ENCODE peak calls at places on chromosomes 6 and 20, in nine cellular contexts. One of them, this sample, is unnamed.
A peak's percentile ranks its signal among the peaks of the same experiment; 100 is the strongest.

GRCh38 chr20:4045741-4046140 is 30.4 kb upstream of the RNF24 start:
- DNase-seq in ACHN: peak; percentile 34
- DNase-seq in neural crest cell: no peak
- DNase-seq in stimulated activated CD4-positive, alpha-beta T cell treated with anti-CD3 and anti-CD28 coated beads, Interleukin-15, amount 100 ng/mL, for 1 hour: no peak
- DNase-seq in tibial nerve: no peak
- DNase-seq in cerebellum: no peak
- DNase-seq in fibroblast of pulmonary artery: peak; percentile 54
- DNase-seq in NCI-H748 treated with DMSO at 0.1 percent for 48 hours: no peak
- DNase-seq in ELF-1: peak; percentile 27
- DNase-seq in this sample: no peak

GRCh38 chr6:16237242-16237641 is 1.1 kb upstream of the GMPR start:
- DNase-seq in ACHN: no peak
- DNase-seq in neural crest cell: no peak
- DNase-seq in stimulated activated CD4-positive, alpha-beta T cell treated with anti-CD3 and anti-CD28 coated beads, Interleukin-15, amount 100 ng/mL, for 1 hour: no peak
- DNase-seq in tibial nerve: no peak
- DNase-seq in cerebellum: no peak
- DNase-seq in fibroblast of pulmonary artery: no peak
- DNase-seq in NCI-H748 treated with DMSO at 0.1 percent for 48 hours: no peak
- DNase-seq in ELF-1: no peak
- DNase-seq in this sample: no peak

GRCh38 chr20:1467355-1468116 is 887 bp upstream of the NSFL1C start:
- DNase-seq in ACHN: no peak
- DNase-seq in neural crest cell: no peak
- DNase-seq in stimulated activated CD4-positive, alpha-beta T cell treated with anti-CD3 and anti-CD28 coated beads, Interleukin-15, amount 100 ng/mL, for 1 hour: no peak
- DNase-seq in tibial nerve: peak; percentile 24
- DNase-seq in cerebellum: peak; percentile 3
- DNase-seq in fibroblast of pulmonary artery: no peak
- DNase-seq in NCI-H748 treated with DMSO at 0.1 percent for 48 hours: peak; percentile 7
- DNase-seq in ELF-1: peak; percentile 49
- DNase-seq in this sample: no peak

GRCh38 chr6:109531446-109531845 is 48.4 kb upstream of the ZBTB24 start:
- DNase-seq in ACHN: no peak
- DNase-seq in neural crest cell: no peak
- DNase-seq in stimulated activated CD4-positive, alpha-beta T cell treated with anti-CD3 and anti-CD28 coated beads, Interleukin-15, amount 100 ng/mL, for 1 hour: no peak
- DNase-seq in tibial nerve: no peak
- DNase-seq in cerebellum: no peak
- DNase-seq in fibroblast of pulmonary artery: no peak
- DNase-seq in NCI-H748 treated with DMSO at 0.1 percent for 48 hours: no peak
- DNase-seq in ELF-1: no peak
- DNase-seq in this sample: no peak

GRCh38 chr6:121848523-121849255 is 413.2 kb downstream of the GJA1 start:
- DNase-seq in ACHN: no peak
- DNase-seq in neural crest cell: no peak
- DNase-seq in stimulated activated CD4-positive, alpha-beta T cell treated with anti-CD3 and anti-CD28 coated beads, Interleukin-15, amount 100 ng/mL, for 1 hour: no peak
- DNase-seq in tibial nerve: no peak
- DNase-seq in cerebellum: no peak
- DNase-seq in fibroblast of pulmonary artery: no peak
- DNase-seq in NCI-H748 treated with DMSO at 0.1 percent for 48 hours: no peak
- DNase-seq in ELF-1: no peak
- DNase-seq in this sample: no peak

GRCh38 chr20:25750765-25751696 is 54.4 kb upstream of the ZNF337 start:
- DNase-seq in ACHN: peak; percentile 66
- DNase-seq in neural crest cell: no peak
- DNase-seq in stimulated activated CD4-positive, alpha-beta T cell treated with anti-CD3 and anti-CD28 coated beads, Interleukin-15, amount 100 ng/mL, for 1 hour: peak; percentile 19
- DNase-seq in tibial nerve: no peak
- DNase-seq in cerebellum: peak; percentile 69
- DNase-seq in fibroblast of pulmonary artery: peak; percentile 59
- DNase-seq in NCI-H748 treated with DMSO at 0.1 percent for 48 hours: peak; percentile 66
- DNase-seq in ELF-1: peak; percentile 26
- DNase-seq in this sample: no peak

GRCh38 chr20:47392015-47392720 is 35.7 kb upstream of the ZMYND8 start:
- DNase-seq in ACHN: peak; percentile 69
- DNase-seq in neural crest cell: no peak
- DNase-seq in stimulated activated CD4-positive, alpha-beta T cell treated with anti-CD3 and anti-CD28 coated beads, Interleukin-15, amount 100 ng/mL, for 1 hour: no peak
- DNase-seq in tibial nerve: no peak
- DNase-seq in cerebellum: no peak
- DNase-seq in fibroblast of pulmonary artery: peak; percentile 95
- DNase-seq in NCI-H748 treated with DMSO at 0.1 percent for 48 hours: no peak
- DNase-seq in ELF-1: peak; percentile 68
- DNase-seq in this sample: no peak

GRCh38 chr20:48597521-48598302 is 230.1 kb downstream of the PREX1 start:
- DNase-seq in ACHN: no peak
- DNase-seq in neural crest cell: no peak
- DNase-seq in stimulated activated CD4-positive, alpha-beta T cell treated with anti-CD3 and anti-CD28 coated beads, Interleukin-15, amount 100 ng/mL, for 1 hour: no peak
- DNase-seq in tibial nerve: no peak
- DNase-seq in cerebellum: no peak
- DNase-seq in fibroblast of pulmonary artery: no peak
- DNase-seq in NCI-H748 treated with DMSO at 0.1 percent for 48 hours: no peak
- DNase-seq in ELF-1: peak; percentile 62
- DNase-seq in this sample: no peak